ENCODE peak calls at places on chromosomes 12 and 14, in five cellular contexts. J is Panc1; R is NCI-H774; M is CD4-positive, alpha-beta T cell; K is effector CD4-positive, alpha-beta T cell. C is an unnamed sample.

GRCh38 chr14:86357866-86358265 is 827.9 kb downstream of the FLRT2 start:
- DNase-seq in K (no peak), J (no peak), M (no peak), R (no peak), C (no peak)

GRCh38 chr12:121648458-121649028 is 20.9 kb downstream of the MORN3 start:
- DNase-seq in M (no peak), K (no peak), J (no peak), R (no peak), C (no peak)

GRCh38 chr12:77521458-77522115 is 309.1 kb upstream of the NAV3 start:
- DNase-seq in J (no peak), R (no peak), K (no peak), M (no peak), C (no peak)

GRCh38 chr12:30457621-30458289 is 237.9 kb downstream of the IPO8 start:
- DNase-seq in R (no peak), K (no peak), J (no peak), M (no peak), C (no peak)

GRCh38 chr14:76863724-76864407 is 37.7 kb downstream of the LRRC74A start:
- DNase-seq in J (no peak), K (no peak), M (no peak), R (no peak), C (peak; percentile 52)

GRCh38 chr12:81329088-81329487 is 251.2 kb downstream of the ACSS3 start:
- DNase-seq in J (no peak), K (no peak), R (no peak), M (no peak), C (no peak)

GRCh38 chr14:70801836-70802235 is 7.5 kb downstream of the MAP3K9 start:
- DNase-seq in K (no peak), R (no peak), J (no peak), M (no peak), C (no peak)

GRCh38 chr12:16492820-16493797 is 112.9 kb downstream of the LMO3 start:
- DNase-seq in K (no peak), M (no peak), R (no peak), J (no peak), C (no peak)

GRCh38 chr12:56634242-56634836 is 4.2 kb upstream of the BAZ2A start:
- DNase-seq in R (peak; percentile 67), K (no peak), J (no peak), M (no peak), C (no peak)

GRCh38 chr12:54658306-54659264 is 10.4 kb upstream of the DCD start:
- DNase-seq in R (peak; percentile 61), M (peak; percentile 15), K (peak; percentile 19), J (peak; percentile 15), C (no peak)

GRCh38 chr12:114774181-114774580 is 90.2 kb upstream of the TBX3 start:
- DNase-seq in R (no peak), M (no peak), K (no peak), J (no peak), C (no peak)

GRCh38 chr14:56181666-56182065 is 63.5 kb downstream of the PELI2 start:
- DNase-seq in K (no peak), J (no peak), R (peak; percentile 83), M (no peak), C (no peak)

GRCh38 chr14:100558966-100559365 is 28.3 kb downstream of the BEGAIN start:
- DNase-seq in M (no peak), R (no peak), J (no peak), K (no peak), C (no peak)

GRCh38 chr14:83534995-83535394 is 1994.9 kb upstream of the FLRT2 start:
- DNase-seq in J (no peak), R (no peak), K (no peak), M (no peak), C (no peak)

GRCh38 chr14:66403183-66403582 is 83.0 kb upstream of the CCDC196 start:
- DNase-seq in M (no peak), J (peak; percentile 18), K (no peak), R (no peak), C (no peak)

GRCh38 chr12:77577756-77578155 is 252.9 kb upstream of the NAV3 start:
- DNase-seq in R (no peak), K (no peak), M (no peak), J (no peak), C (no peak)

GRCh38 chr14:32986791-32987545 is 48.3 kb downstream of the NPAS3 start:
- DNase-seq in M (no peak), R (no peak), K (no peak), J (no peak), C (peak; percentile 11)

GRCh38 chr12:101407438-101408345 is at the start of gene ARL1:
- DNase-seq in R (peak; percentile 94), K (peak; percentile 62), J (peak; percentile 57), M (peak; percentile 51), C (peak; percentile 90)

GRCh38 chr12:12686925-12687324 is 9.1 kb downstream of the GPR19 start:
- DNase-seq in M (no peak), J (no peak), R (no peak), K (no peak), C (no peak)

GRCh38 chr12:4579305-4580097 is 17.5 kb downstream of the DYRK4 start:
- DNase-seq in J (peak; percentile 4), K (no peak), R (peak; percentile 6), M (no peak), C (no peak)

GRCh38 chr12:28443337-28443736 is 253.1 kb downstream of the CCDC91 start:
- DNase-seq in K (no peak), M (no peak), J (no peak), R (peak; percentile 42), C (no peak)

GRCh38 chr12:132125736-132126135 is 18.4 kb downstream of the DDX51 start:
- DNase-seq in M (no peak), R (no peak), K (no peak), J (no peak), C (peak; percentile 37)

GRCh38 chr14:33617154-33617553 is 333.7 kb downstream of the EGLN3 start:
- DNase-seq in M (no peak), R (no peak), J (no peak), K (no peak), C (no peak)

GRCh38 chr14:96911499-96912130 is 114.4 kb downstream of the VRK1 start:
- DNase-seq in J (no peak), M (no peak), R (no peak), K (no peak), C (no peak)

GRCh38 chr12:113862570-113863454 is 103.3 kb downstream of the RBM19 start:
- DNase-seq in R (no peak), K (no peak), J (no peak), M (no peak), C (no peak)

GRCh38 chr12:5965950-5966383 is 20.9 kb upstream of the ANO2 start:
- DNase-seq in M (peak; percentile 25), R (peak; percentile 6), K (peak; percentile 24), J (peak; percentile 15), C (no peak)

GRCh38 chr14:72732022-72732780 is 161.7 kb downstream of the DPF3 start:
- DNase-seq in M (no peak), K (no peak), R (no peak), J (no peak), C (no peak)

C was measured in psoas muscle.